ENCODE peak calls at places on chromosomes 2 and 18, in four cellular contexts. B is stimulated activated CD4-positive, alpha-beta T cell treated with anti-CD3 and anti-CD28 coated beads, Interleukin-4, amount 100 ng/mL, for 1 hour; M is fibroblast of the conjunctiva; L is NCI-H2081. E is an unnamed sample.

GRCh38 chr2:33210626-33211025 is 263.9 kb downstream of the LTBP1 start:
- DNase-seq in B (no peak), M (peak), L (no peak), E (no peak)

GRCh38 chr2:220240640-220241039 is 613.2 kb downstream of the SLC4A3 start:
- DNase-seq in B (no peak), M (no peak), L (no peak), E (no peak)

GRCh38 chr2:166384774-166385173 is 9.0 kb upstream of the SCN9A start:
- DNase-seq in B (no peak), M (peak), L (peak), E (no peak)

GRCh38 chr2:154945977-154946376 is 247.5 kb downstream of the KCNJ3 start:
- DNase-seq in B (no peak), M (no peak), L (no peak), E (no peak)

GRCh38 chr2:109523536-109524361 is 90.0 kb downstream of the SEPTIN10 start:
- DNase-seq in B (no peak), M (no peak), L (no peak), E (no peak)

GRCh38 chr2:72859831-72860262 is 27.4 kb upstream of the SPR start:
- DNase-seq in B (peak), M (peak), L (peak), E (no peak)

GRCh38 chr2:157217409-157217808 is 40.1 kb upstream of the GALNT5 start:
- DNase-seq in B (no peak), M (no peak), L (no peak), E (no peak)

GRCh38 chr2:219687882-219688559 is 60.6 kb downstream of the SLC4A3 start:
- DNase-seq in B (no peak), M (no peak), L (no peak), E (no peak)

GRCh38 chr2:207772844-207773205 is 3.1 kb upstream of the FZD5 start:
- DNase-seq in B (no peak), M (no peak), L (no peak), E (no peak)

GRCh38 chr18:48655460-48655859 is 116.6 kb downstream of the CTIF start:
- DNase-seq in B (no peak), M (no peak), L (no peak), E (no peak)

GRCh38 chr2:135050132-135050531 is 2.0 kb upstream of the RAB3GAP1 start:
- DNase-seq in B (no peak), M (no peak), L (no peak), E (no peak)

GRCh38 chr18:42078711-42079110 is 123.7 kb downstream of the PIK3C3 start:
- DNase-seq in B (no peak), M (no peak), L (no peak), E (no peak)

GRCh38 chr2:29895296-29895695 is 26.1 kb downstream of the ALK start:
- DNase-seq in B (no peak), M (no peak), L (no peak), E (no peak)

GRCh38 chr2:151363709-151364108 is 6.3 kb downstream of the TNFAIP6 start:
- DNase-seq in B (no peak), M (peak), L (no peak), E (no peak)

GRCh38 chr2:107556038-107556627 is 270.6 kb upstream of the RGPD4 start:
- DNase-seq in B (no peak), M (no peak), L (no peak), E (no peak)

GRCh38 chr2:32732912-32733472 is 105.1 kb downstream of the TTC27 start:
- DNase-seq in B (no peak), M (no peak), L (no peak), E (no peak)

GRCh38 chr2:23488584-23488983 is 103.6 kb downstream of the KLHL29 start:
- DNase-seq in B (no peak), M (no peak), L (no peak), E (no peak)

GRCh38 chr2:212640428-212640827 is 101.8 kb upstream of the ERBB4 start:
- DNase-seq in B (no peak), M (no peak), L (no peak), E (no peak)

GRCh38 chr2:29262681-29263260 is 147.6 kb downstream of the CLIP4 start:
- DNase-seq in B (no peak), M (no peak), L (peak), E (no peak)

GRCh38 chr2:86562891-86563649 is at the start of gene CHMP3:
- DNase-seq in B (peak), M (peak), L (peak), E (peak)

GRCh38 chr2:20803287-20803686 is 19.6 kb downstream of the LDAH start:
- DNase-seq in B (no peak), M (no peak), L (no peak), E (no peak)

GRCh38 chr2:54952978-54953456 is 97.2 kb downstream of the RTN4 start:
- DNase-seq in B (no peak), M (no peak), L (no peak), E (no peak)

GRCh38 chr2:53632714-53633113 is 134.9 kb upstream of the CHAC2 start:
- DNase-seq in B (no peak), M (no peak), L (no peak), E (no peak)

GRCh38 chr2:61906187-61906470 is 655 bp downstream of the COMMD1 start:
- DNase-seq in B (no peak), M (no peak), L (no peak), E (no peak)

GRCh38 chr2:197328461-197328860 is 17.9 kb upstream of the ANKRD44 start:
- DNase-seq in B (no peak), M (no peak), L (no peak), E (no peak)

GRCh38 chr2:96594701-96595152 is 43.4 kb downstream of the KANSL3 start:
- DNase-seq in B (no peak), M (no peak), L (no peak), E (no peak)

GRCh38 chr18:7728297-7728696 is 161.2 kb downstream of the PTPRM start:
- DNase-seq in B (no peak), M (no peak), L (no peak), E (no peak)

GRCh38 chr2:218986148-218986761 is 1.3 kb upstream of the FEV start:
- DNase-seq in B (no peak), M (no peak), L (no peak), E (no peak)

GRCh38 chr2:39805936-39806608 is 27.0 kb upstream of the THUMPD2 start:
- DNase-seq in B (no peak), M (no peak), L (no peak), E (no peak)

GRCh38 chr2:88216641-88217040 is 46.5 kb downstream of the THNSL2 start:
- DNase-seq in B (no peak), M (no peak), L (no peak), E (no peak)

GRCh38 chr2:212520340-212520739 is 18.3 kb downstream of the ERBB4 start:
- DNase-seq in B (no peak), M (no peak), L (peak), E (no peak)

GRCh38 chr2:144938308-144938709 is 418.4 kb upstream of the ZEB2 start:
- DNase-seq in B (no peak), M (peak), L (no peak), E (no peak)

GRCh38 chr2:14601070-14601770 is 31.3 kb upstream of the LRATD1 start:
- DNase-seq in B (no peak), M (no peak), L (no peak), E (no peak)

GRCh38 chr2:195489101-195489500 is 167.9 kb upstream of the SLC39A10 start:
- DNase-seq in B (no peak), M (no peak), L (no peak), E (no peak)

GRCh38 chr2:174053784-174054183 is 88.6 kb upstream of the SP3 start:
- DNase-seq in B (no peak), M (no peak), L (no peak), E (no peak)

GRCh38 chr18:42586603-42587002 is 528.9 kb downstream of the RIT2 start:
- DNase-seq in B (no peak), M (no peak), L (no peak), E (no peak)

GRCh38 chr18:38318416-38318815 is 752.8 kb upstream of the CELF4 start:
- DNase-seq in B (no peak), M (no peak), L (no peak), E (no peak)

GRCh38 chr2:233430651-233431050 is 76.4 kb downstream of the DGKD start:
- DNase-seq in B (no peak), M (no peak), L (no peak), E (no peak)

E was measured in CMK.